ENCODE peak calls at places on chromosomes 11 and 22, in six cellular contexts. One of them, this sample, is unnamed. For H3K27me3, H3K36me3 and H3K4me1, the result is how much of the 10 kb centered on the place peaks cover.

GRCh38 chr22:44496305-44496704 is 1.7 kb downstream of the RTL6 start:
- DNase-seq in iPS DF 6.9: no peak
- DNase-seq in tibial artery: no peak
- DNase-seq in lower lobe of right lung: peak
- DNase-seq in thyroid gland: no peak
- DNase-seq in body of pancreas: no peak
- DNase-seq in this sample: no peak

GRCh38 chr22:26550498-26551033 is 38.3 kb upstream of the TFIP11 start:
- DNase-seq in iPS DF 6.9: no peak
- DNase-seq in tibial artery: peak
- DNase-seq in lower lobe of right lung: peak
- DNase-seq in thyroid gland: peak
- DNase-seq in body of pancreas: peak
- DNase-seq in this sample: no peak

GRCh38 chr11:8768625-8769333 is 86.2 kb downstream of the RPL27A start:
- DNase-seq in iPS DF 6.9: no peak
- DNase-seq in tibial artery: peak
- DNase-seq in lower lobe of right lung: no peak
- DNase-seq in thyroid gland: peak
- DNase-seq in body of pancreas: peak
- DNase-seq in this sample: peak

GRCh38 chr22:44033689-44034088 is 9.6 kb downstream of the PARVB start:
- DNase-seq in iPS DF 6.9: no peak
- DNase-seq in tibial artery: no peak
- DNase-seq in lower lobe of right lung: peak
- DNase-seq in thyroid gland: no peak
- DNase-seq in body of pancreas: no peak
- DNase-seq in this sample: no peak

GRCh38 chr11:67389477-67389876 is 2.3 kb upstream of the RAD9A start:
- DNase-seq in iPS DF 6.9: no peak
- DNase-seq in tibial artery: no peak
- DNase-seq in lower lobe of right lung: no peak
- DNase-seq in thyroid gland: peak
- DNase-seq in body of pancreas: peak
- DNase-seq in this sample: no peak

GRCh38 chr11:94400839-94401772 is at the start of gene GPR83:
- DNase-seq in iPS DF 6.9: no peak
- DNase-seq in tibial artery: no peak
- DNase-seq in lower lobe of right lung: no peak
- DNase-seq in thyroid gland: peak
- DNase-seq in body of pancreas: no peak
- DNase-seq in this sample: no peak

GRCh38 chr11:111469200-111469599 is 43.0 kb downstream of the BTG4 start:
- DNase-seq in iPS DF 6.9: no peak
- DNase-seq in tibial artery: no peak
- DNase-seq in lower lobe of right lung: no peak
- DNase-seq in thyroid gland: no peak
- DNase-seq in body of pancreas: no peak
- DNase-seq in this sample: no peak

GRCh38 chr22:42313804-42314581 is 43.5 kb upstream of the TCF20 start:
- DNase-seq in iPS DF 6.9: peak
- DNase-seq in tibial artery: no peak
- DNase-seq in lower lobe of right lung: no peak
- DNase-seq in thyroid gland: peak
- DNase-seq in body of pancreas: peak
- DNase-seq in this sample: no peak

GRCh38 chr11:123381817-123382554 is 48.1 kb upstream of the GRAMD1B start:
- DNase-seq in iPS DF 6.9: no peak
- DNase-seq in tibial artery: no peak
- DNase-seq in lower lobe of right lung: no peak
- DNase-seq in thyroid gland: no peak
- DNase-seq in body of pancreas: no peak
- DNase-seq in this sample: no peak

GRCh38 chr22:27719535-27720227 is 81.9 kb downstream of the MN1 start:
- DNase-seq in iPS DF 6.9: no peak
- DNase-seq in tibial artery: no peak
- DNase-seq in lower lobe of right lung: no peak
- DNase-seq in thyroid gland: peak
- DNase-seq in body of pancreas: no peak
- DNase-seq in this sample: no peak

GRCh38 chr11:21485426-21485825 is 707.5 kb upstream of the ANO5 start:
- DNase-seq in iPS DF 6.9: no peak
- DNase-seq in tibial artery: no peak
- DNase-seq in lower lobe of right lung: no peak
- DNase-seq in thyroid gland: no peak
- DNase-seq in body of pancreas: no peak
- DNase-seq in this sample: no peak

GRCh38 chr11:121554552-121554951 is 101.8 kb upstream of the SORL1-AS1 start:
- DNase-seq in iPS DF 6.9: no peak
- DNase-seq in tibial artery: no peak
- DNase-seq in lower lobe of right lung: no peak
- DNase-seq in thyroid gland: peak
- DNase-seq in body of pancreas: no peak
- DNase-seq in this sample: no peak

GRCh38 chr22:48849963-48850657 is 977.6 kb downstream of the BRD1 start:
- DNase-seq in iPS DF 6.9: no peak
- DNase-seq in tibial artery: peak
- DNase-seq in lower lobe of right lung: no peak
- DNase-seq in thyroid gland: no peak
- DNase-seq in body of pancreas: no peak
- DNase-seq in this sample: no peak

GRCh38 chr11:4146765-4147098 is 52.1 kb downstream of the RRM1 start:
- DNase-seq in iPS DF 6.9: no peak
- DNase-seq in tibial artery: no peak
- DNase-seq in lower lobe of right lung: no peak
- DNase-seq in thyroid gland: no peak
- DNase-seq in body of pancreas: no peak
- DNase-seq in this sample: no peak

GRCh38 chr22:35587447-35587870 is 29.7 kb downstream of the MB start:
- DNase-seq in iPS DF 6.9: no peak
- DNase-seq in tibial artery: peak
- DNase-seq in lower lobe of right lung: peak
- DNase-seq in thyroid gland: peak
- DNase-seq in body of pancreas: peak
- DNase-seq in this sample: no peak

GRCh38 chr11:73648629-73649046 is 2.3 kb downstream of the PLEKHB1 start:
- DNase-seq in iPS DF 6.9: no peak
- DNase-seq in tibial artery: no peak
- DNase-seq in lower lobe of right lung: no peak
- DNase-seq in thyroid gland: peak
- DNase-seq in body of pancreas: no peak
- DNase-seq in this sample: no peak

GRCh38 chr22:42202669-42203068 is 67.8 kb downstream of the TCF20 start:
- DNase-seq in iPS DF 6.9: no peak
- DNase-seq in tibial artery: no peak
- DNase-seq in lower lobe of right lung: no peak
- DNase-seq in thyroid gland: no peak
- DNase-seq in body of pancreas: no peak
- DNase-seq in this sample: no peak

GRCh38 chr11:65113839-65114238 is 2.2 kb downstream of the TM7SF2 start:
- DNase-seq in iPS DF 6.9: no peak
- DNase-seq in tibial artery: no peak
- DNase-seq in lower lobe of right lung: no peak
- DNase-seq in thyroid gland: no peak
- DNase-seq in body of pancreas: peak
- DNase-seq in this sample: no peak

GRCh38 chr11:72141066-72141465 is 5.5 kb downstream of the FOLR3 start:
- DNase-seq in iPS DF 6.9: no peak
- DNase-seq in tibial artery: no peak
- DNase-seq in lower lobe of right lung: no peak
- DNase-seq in thyroid gland: no peak
- DNase-seq in body of pancreas: no peak
- DNase-seq in this sample: no peak

GRCh38 chr22:46660604-46661201 is 40.5 kb downstream of the GRAMD4 start:
- DNase-seq in iPS DF 6.9: no peak
- DNase-seq in tibial artery: no peak
- DNase-seq in lower lobe of right lung: no peak
- DNase-seq in thyroid gland: peak
- DNase-seq in body of pancreas: peak
- DNase-seq in this sample: no peak

GRCh38 chr11:91653091-91653754 is 571.4 kb upstream of the FAT3 start:
- DNase-seq in iPS DF 6.9: no peak
- DNase-seq in tibial artery: no peak
- DNase-seq in lower lobe of right lung: no peak
- DNase-seq in thyroid gland: no peak
- DNase-seq in body of pancreas: no peak
- DNase-seq in this sample: no peak

GRCh38 chr22:44588348-44588747 is 90.3 kb upstream of the RTL6 start:
- DNase-seq in iPS DF 6.9: no peak
- DNase-seq in tibial artery: peak
- DNase-seq in lower lobe of right lung: peak
- DNase-seq in thyroid gland: no peak
- DNase-seq in body of pancreas: no peak
- DNase-seq in this sample: no peak

GRCh38 chr11:59708537-59708936 is 5.1 kb downstream of the OR10V1 start:
- DNase-seq in iPS DF 6.9: no peak
- DNase-seq in tibial artery: no peak
- DNase-seq in lower lobe of right lung: no peak
- DNase-seq in thyroid gland: no peak
- DNase-seq in body of pancreas: no peak
- DNase-seq in this sample: no peak

GRCh38 chr11:70205049-70205725 is 2.1 kb downstream of the FADD start:
- DNase-seq in iPS DF 6.9: no peak
- DNase-seq in tibial artery: no peak
- DNase-seq in lower lobe of right lung: no peak
- DNase-seq in thyroid gland: no peak
- DNase-seq in body of pancreas: no peak
- DNase-seq in this sample: no peak

GRCh38 chr11:72174299-72175070 is 17.5 kb upstream of the FOLR1 start:
- DNase-seq in iPS DF 6.9: no peak
- DNase-seq in tibial artery: no peak
- DNase-seq in lower lobe of right lung: no peak
- DNase-seq in thyroid gland: no peak
- DNase-seq in body of pancreas: no peak
- DNase-seq in this sample: no peak

GRCh38 chr11:105767945-105768344 is 158.1 kb downstream of the GRIA4 start:
- DNase-seq in iPS DF 6.9: no peak
- DNase-seq in tibial artery: no peak
- DNase-seq in lower lobe of right lung: no peak
- DNase-seq in thyroid gland: no peak
- DNase-seq in body of pancreas: no peak
- DNase-seq in this sample: no peak

DNA sequence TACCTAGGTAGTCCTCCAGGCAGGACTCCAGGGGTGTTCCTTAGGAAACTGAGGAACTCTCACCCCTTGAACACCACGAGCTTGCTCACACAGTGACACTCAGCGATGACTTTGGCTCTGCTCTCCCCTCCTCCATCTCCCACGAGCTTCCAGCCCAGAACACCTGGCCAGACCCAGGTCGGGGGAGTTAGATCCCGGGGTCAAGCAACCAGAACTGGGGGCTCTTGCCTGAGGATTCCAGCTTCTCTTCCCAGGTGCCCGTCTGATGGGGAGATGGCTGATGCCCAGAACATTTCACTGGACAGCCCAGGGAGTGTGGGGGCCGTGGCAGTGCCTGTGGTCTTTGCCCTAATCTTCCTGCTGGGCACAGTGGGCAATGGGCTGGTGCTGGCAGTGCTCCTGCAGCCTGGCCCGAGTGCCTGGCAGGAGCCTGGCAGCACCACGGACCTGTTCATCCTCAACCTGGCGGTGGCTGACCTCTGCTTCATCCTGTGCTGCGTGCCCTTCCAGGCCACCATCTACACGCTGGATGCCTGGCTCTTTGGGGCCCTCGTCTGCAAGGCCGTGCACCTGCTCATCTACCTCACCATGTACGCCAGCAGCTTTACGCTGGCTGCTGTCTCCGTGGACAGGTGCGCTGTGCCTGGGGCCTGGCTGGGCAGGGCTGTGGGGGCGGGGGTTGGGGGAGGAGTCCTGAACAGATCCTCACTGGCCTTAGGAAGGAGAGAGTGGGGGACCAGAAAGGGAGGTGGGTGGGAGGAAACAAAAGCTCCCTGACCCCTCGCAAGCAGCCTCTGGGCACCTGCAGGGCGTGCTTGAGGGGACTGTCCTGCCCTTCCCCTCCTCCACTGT is at the start of gene GALR3:
- DNase-seq in iPS DF 6.9: no peak
- DNase-seq in tibial artery: no peak
- DNase-seq in lower lobe of right lung: no peak
- DNase-seq in thyroid gland: no peak
- DNase-seq in body of pancreas: no peak
- DNase-seq in this sample: no peak
- H3K27me3 ChIP-seq in iPS DF 6.9: under half
- H3K27me3 ChIP-seq in tibial artery: under half
- H3K27me3 ChIP-seq in lower lobe of right lung: half or more
- H3K27me3 ChIP-seq in thyroid gland: under half
- H3K27me3 ChIP-seq in body of pancreas: under half
- H3K27me3 ChIP-seq in this sample: under half

GRCh38 chr22:19356708-19357269 is 65.3 kb upstream of the CLTCL1 start:
- DNase-seq in iPS DF 6.9: no peak
- DNase-seq in tibial artery: no peak
- DNase-seq in lower lobe of right lung: no peak
- DNase-seq in thyroid gland: no peak
- DNase-seq in body of pancreas: no peak
- DNase-seq in this sample: no peak

GRCh38 chr22:19359554-19360299 is 68.2 kb upstream of the CLTCL1 start:
- DNase-seq in iPS DF 6.9: no peak
- DNase-seq in tibial artery: no peak
- DNase-seq in lower lobe of right lung: no peak
- DNase-seq in thyroid gland: peak
- DNase-seq in body of pancreas: no peak
- DNase-seq in this sample: peak

GRCh38 chr22:19357270-19358105 is 66.0 kb upstream of the CLTCL1 start:
- DNase-seq in iPS DF 6.9: no peak
- DNase-seq in tibial artery: no peak
- DNase-seq in lower lobe of right lung: no peak
- DNase-seq in thyroid gland: peak
- DNase-seq in body of pancreas: no peak
- DNase-seq in this sample: peak

GRCh38 chr22:19358703-19359553 is 67.4 kb upstream of the CLTCL1 start:
- DNase-seq in iPS DF 6.9: no peak
- DNase-seq in tibial artery: no peak
- DNase-seq in lower lobe of right lung: no peak
- DNase-seq in thyroid gland: no peak
- DNase-seq in body of pancreas: no peak
- DNase-seq in this sample: peak

GRCh38 chr22:19358195-19358594 is 66.7 kb upstream of the CLTCL1 start:
- DNase-seq in iPS DF 6.9: no peak
- DNase-seq in tibial artery: no peak
- DNase-seq in lower lobe of right lung: no peak
- DNase-seq in thyroid gland: no peak
- DNase-seq in body of pancreas: no peak
- DNase-seq in this sample: no peak
- H3K36me3 ChIP-seq in iPS DF 6.9: half or more
- H3K36me3 ChIP-seq in tibial artery: half or more
- H3K36me3 ChIP-seq in lower lobe of right lung: half or more
- H3K36me3 ChIP-seq in thyroid gland: half or more
- H3K36me3 ChIP-seq in body of pancreas: under half
- H3K36me3 ChIP-seq in this sample: half or more

GRCh38 chr11:120134931-120135228 is 3.0 kb downstream of the TRIM29 start:
- DNase-seq in iPS DF 6.9: no peak
- DNase-seq in tibial artery: no peak
- DNase-seq in lower lobe of right lung: peak
- DNase-seq in thyroid gland: no peak
- DNase-seq in body of pancreas: peak
- DNase-seq in this sample: no peak
- H3K4me1 ChIP-seq in iPS DF 6.9: under half
- H3K4me1 ChIP-seq in tibial artery: under half
- H3K4me1 ChIP-seq in lower lobe of right lung: under half
- H3K4me1 ChIP-seq in thyroid gland: under half
- H3K4me1 ChIP-seq in body of pancreas: under half
- H3K4me1 ChIP-seq in this sample: under half

GRCh38 chr11:68661697-68662603 is 22.4 kb upstream of the GAL start:
- DNase-seq in iPS DF 6.9: no peak
- DNase-seq in tibial artery: peak
- DNase-seq in lower lobe of right lung: no peak
- DNase-seq in thyroid gland: no peak
- DNase-seq in body of pancreas: no peak
- DNase-seq in this sample: no peak
- H3K27me3 ChIP-seq in iPS DF 6.9: under half
- H3K27me3 ChIP-seq in tibial artery: under half
- H3K27me3 ChIP-seq in lower lobe of right lung: under half
- H3K27me3 ChIP-seq in thyroid gland: under half
- H3K27me3 ChIP-seq in body of pancreas: under half
- H3K27me3 ChIP-seq in this sample: under half

This sample was measured in ascending aorta.